ENCODE peak calls at places on chromosomes 16 and 17, in eight cellular contexts. C is endothelial cell of umbilical vein, N is H9, D is pancreas, M is DND-41, I is IMR-90, U is psoas muscle, X is hepatocyte. S is an unnamed sample.

GRCh38 chr17:64599187-64599676 is 62.9 kb downstream of the SMURF2 start:
- DNase-seq in N (peak), M (peak), X (no peak), I (no peak), U (no peak), D (no peak), C (no peak), S (no peak)

GRCh38 chr17:12624221-12624620 is 41.5 kb upstream of the MYOCD start:
- DNase-seq in X (no peak), N (no peak), I (peak), U (no peak), C (no peak), M (no peak), D (no peak), S (no peak)

GRCh38 chr16:28495098-28495793 is 803 bp downstream of the APOBR start:
- DNase-seq in N (no peak), M (peak), U (no peak), I (no peak), D (no peak), X (no peak), C (no peak), S (no peak)

GRCh38 chr16:86048221-86048620 is 149.3 kb downstream of the IRF8 start:
- DNase-seq in U (no peak), M (no peak), N (no peak), D (no peak), X (no peak), I (no peak), C (no peak), S (no peak)

GRCh38 chr16:23496826-23497542 is 13.3 kb downstream of the GGA2 start:
- DNase-seq in N (no peak), X (peak), C (peak), D (peak), M (no peak), I (peak), U (peak), S (peak)

GRCh38 chr17:44820631-44821196 is 9.4 kb downstream of the GJC1 start:
- DNase-seq in X (peak), N (no peak), M (no peak), U (no peak), C (peak), D (no peak), I (peak), S (peak)

GRCh38 chr17:66229783-66230538 is 746 bp upstream of the APOH start:
- DNase-seq in D (no peak), M (no peak), C (no peak), I (no peak), U (no peak), N (no peak), X (no peak), S (no peak)

GRCh38 chr16:55717326-55717725 is 61.5 kb downstream of the SLC6A2 start:
- DNase-seq in M (no peak), N (no peak), U (no peak), I (no peak), X (no peak), C (no peak), D (no peak), S (no peak)

GRCh38 chr16:86040496-86040895 is 141.5 kb downstream of the IRF8 start:
- DNase-seq in U (no peak), C (no peak), D (no peak), N (no peak), X (no peak), I (no peak), M (no peak), S (no peak)

GRCh38 chr17:59859444-59860025 is 33.2 kb downstream of the TUBD1 start:
- DNase-seq in X (no peak), N (no peak), I (peak), M (no peak), D (no peak), C (peak), U (no peak), S (no peak)

GRCh38 chr16:28105297-28105696 is 41.8 kb upstream of the GSG1L start:
- DNase-seq in M (no peak), U (no peak), I (no peak), D (no peak), X (no peak), C (no peak), N (no peak), S (no peak)

GRCh38 chr16:56960681-56961281 is 969 bp upstream of the CETP start:
- DNase-seq in N (no peak), M (no peak), U (no peak), C (no peak), I (peak), D (no peak), X (no peak), S (no peak)

GRCh38 chr16:71230122-71230845 is at the start of gene HYDIN:
- DNase-seq in X (peak), M (no peak), D (peak), U (peak), N (peak), I (peak), C (peak), S (peak)

GRCh38 chr17:59425085-59425901 is 93.8 kb downstream of the YPEL2 start:
- DNase-seq in I (peak), U (peak), M (no peak), N (no peak), X (peak), D (no peak), C (peak), S (no peak)

GRCh38 chr17:4301066-4301465 is 37.3 kb upstream of the ANKFY1 start:
- DNase-seq in N (no peak), I (no peak), X (no peak), D (no peak), U (no peak), M (no peak), C (no peak), S (no peak)

GRCh38 chr17:28347261-28347891 is 10.0 kb downstream of the POLDIP2 start:
- DNase-seq in U (no peak), X (no peak), N (peak), I (peak), C (no peak), M (no peak), D (peak), S (peak)

GRCh38 chr16:70576431-70577255 is 53.0 kb downstream of the SF3B3 start:
- DNase-seq in U (no peak), X (peak), M (no peak), C (peak), I (peak), N (no peak), D (no peak), S (peak)

GRCh38 chr17:48544356-48545021 is 420 bp downstream of the HOXB2 start:
- DNase-seq in U (peak), N (peak), D (peak), X (peak), I (peak), M (no peak), C (peak), S (no peak)

GRCh38 chr16:8660841-8661301 is 13.5 kb upstream of the ABAT start:
- DNase-seq in C (peak), D (peak), X (peak), M (peak), N (peak), U (peak), I (peak), S (peak)

GRCh38 chr16:70778901-70779309 is 22.1 kb downstream of the VAC14 start:
- DNase-seq in N (peak), M (no peak), X (peak), C (peak), I (peak), U (peak), D (peak), S (peak)

GRCh38 chr16:14301150-14302030 is 230.3 kb downstream of the MRTFB start:
- DNase-seq in I (no peak), N (peak), C (peak), D (peak), M (peak), X (peak), U (peak), S (peak)

GRCh38 chr16:1300664-1301476 is 8.6 kb upstream of the UBE2I start:
- DNase-seq in D (peak), C (peak), N (peak), M (peak), I (peak), X (peak), U (peak), S (no peak)

GRCh38 chr17:2025220-2025621 is at the start of gene RTN4RL1:
- DNase-seq in U (peak), I (no peak), D (peak), C (no peak), N (peak), M (peak), X (peak), S (peak)

GRCh38 chr16:30903596-30903995 is 7.2 kb downstream of the CTF1 start:
- DNase-seq in C (peak), N (no peak), X (peak), U (no peak), M (peak), I (no peak), D (no peak), S (no peak)

GRCh38 chr16:84988328-84989080 is 22.8 kb downstream of the ZDHHC7 start:
- DNase-seq in D (no peak), C (no peak), U (no peak), M (no peak), I (no peak), N (no peak), X (no peak), S (no peak)

DNA sequence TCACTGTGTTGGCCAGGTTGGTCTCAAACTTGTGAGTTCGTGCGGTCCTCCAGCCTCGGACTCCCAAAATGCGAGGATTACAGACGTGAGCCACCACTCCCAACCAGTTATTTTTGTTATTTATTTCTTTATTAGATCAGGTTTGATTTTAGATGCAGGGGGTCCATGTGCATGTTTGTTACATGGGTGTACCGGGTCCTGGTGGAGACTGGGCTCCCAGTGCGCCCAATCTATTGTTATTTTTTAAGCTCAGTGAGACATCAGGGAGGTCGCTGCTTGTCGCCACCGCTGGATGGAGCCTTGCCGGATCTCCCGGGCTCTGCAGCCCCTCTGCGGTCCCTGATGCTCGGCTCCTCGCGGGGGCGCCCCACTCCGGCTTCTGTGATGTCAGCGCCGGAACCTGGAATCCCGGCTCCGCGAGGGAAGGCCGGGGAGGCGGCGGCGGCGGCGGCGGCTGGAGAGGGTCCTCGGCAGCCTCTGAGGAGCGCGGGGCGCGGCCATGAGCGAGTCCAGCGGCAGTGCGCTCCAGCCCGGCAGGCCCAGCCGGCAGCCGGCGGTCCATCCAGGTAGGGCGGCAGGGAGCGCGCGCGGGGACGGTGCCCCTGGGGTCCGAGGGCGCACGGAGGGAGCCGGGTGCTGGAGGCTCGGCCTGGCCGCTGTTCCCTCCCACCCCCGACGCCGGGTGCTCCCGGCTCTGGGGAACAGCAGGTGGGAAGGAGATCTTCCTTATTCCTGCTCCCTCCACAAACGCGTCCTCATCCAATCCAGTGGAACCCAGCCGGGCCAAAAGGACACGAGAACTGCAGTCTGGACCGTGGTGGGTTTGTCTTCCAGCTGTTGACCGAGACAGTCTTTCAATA is at the start of gene TMC7:
- DNase-seq in I (peak), M (no peak), D (peak), U (peak), N (peak), X (peak), C (peak), S (peak)
- H3K27ac ChIP-seq in I (no peak), M (no peak), D (peak), U (peak), N (no peak), X (peak), C (peak), S (peak)

DNA sequence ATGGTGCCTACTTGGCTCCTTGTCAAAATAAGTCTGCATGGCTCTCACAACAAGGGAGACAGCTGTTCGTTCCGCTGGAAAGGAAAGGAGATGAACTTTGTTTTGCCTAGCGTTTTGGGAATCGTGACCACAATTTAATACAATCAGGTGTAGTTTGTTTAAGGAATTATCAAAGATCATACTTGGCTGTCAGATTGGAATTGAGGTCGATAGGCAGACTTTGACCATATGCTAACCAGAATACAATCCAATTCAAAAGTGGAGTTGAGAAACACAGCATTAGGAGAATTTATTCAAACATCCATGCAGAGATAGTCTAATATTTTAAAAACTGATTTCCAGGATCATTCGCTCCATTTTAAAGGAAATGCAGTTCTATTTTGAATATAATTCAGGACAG is 139.4 kb downstream of the CPPED1 start:
- DNase-seq in U (no peak), N (no peak), I (no peak), D (no peak), C (no peak), X (no peak), M (no peak), S (no peak)
- TF ChIP-seq CTCF in U (no peak), N (no peak), I (no peak), D (no peak), C (no peak), X (no peak), M (no peak), S (no peak)

GRCh38 chr16:47644166-47644565 is 183.0 kb downstream of the PHKB start:
- DNase-seq in C (peak), U (no peak), M (no peak), D (no peak), X (no peak), N (no peak), I (peak), S (peak)
- H3K27ac ChIP-seq in C (no peak), U (no peak), M (no peak), D (no peak), X (no peak), N (no peak), I (no peak), S (no peak)

GRCh38 chr17:81323083-81323369 is 27.9 kb upstream of the SLC38A10 start:
- DNase-seq in M (no peak), I (no peak), N (no peak), D (no peak), U (no peak), C (no peak), X (no peak), S (no peak)

GRCh38 chr17:81322271-81323082 is 27.4 kb upstream of the SLC38A10 start:
- DNase-seq in C (no peak), X (no peak), N (no peak), U (no peak), M (peak), I (no peak), D (peak), S (no peak)

GRCh38 chr17:81325057-81325973 is 30.2 kb upstream of the SLC38A10 start:
- DNase-seq in I (no peak), D (no peak), U (no peak), N (no peak), X (no peak), M (peak), C (no peak), S (no peak)

GRCh38 chr17:81324177-81324905 is 29.2 kb upstream of the SLC38A10 start:
- DNase-seq in N (no peak), C (no peak), M (no peak), U (no peak), I (no peak), D (no peak), X (no peak), S (no peak)

GRCh38 chr17:81323411-81323868 is 28.3 kb upstream of the SLC38A10 start:
- DNase-seq in X (no peak), N (no peak), I (no peak), C (no peak), M (no peak), D (no peak), U (no peak), S (no peak)
- TF ChIP-seq CTCF in X (no peak), N (no peak), I (no peak), C (no peak), M (no peak), D (no peak), U (no peak), S (no peak)

DNA sequence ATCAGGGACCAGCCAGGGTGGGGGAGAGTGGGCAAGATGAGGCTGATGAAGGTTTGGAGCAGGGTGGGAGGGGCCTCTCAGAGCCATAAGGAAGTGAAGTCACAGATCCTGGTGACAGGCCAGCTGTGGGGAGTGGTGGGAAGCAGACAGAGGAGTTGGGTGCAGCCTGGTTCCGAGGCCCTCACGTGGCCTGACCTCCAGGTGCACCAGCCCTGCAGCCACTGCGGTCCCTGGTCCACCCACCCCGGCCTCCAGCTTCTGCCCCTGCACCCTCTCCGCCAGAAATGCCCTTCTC is 3.9 kb upstream of the ZFPM1 start:
- DNase-seq in C (no peak), U (no peak), D (no peak), N (no peak), M (no peak), X (no peak), I (no peak), S (no peak)
- H3K27ac ChIP-seq in C (no peak), U (no peak), D (no peak), N (no peak), M (no peak), X (no peak), I (no peak), S (no peak)

DNA sequence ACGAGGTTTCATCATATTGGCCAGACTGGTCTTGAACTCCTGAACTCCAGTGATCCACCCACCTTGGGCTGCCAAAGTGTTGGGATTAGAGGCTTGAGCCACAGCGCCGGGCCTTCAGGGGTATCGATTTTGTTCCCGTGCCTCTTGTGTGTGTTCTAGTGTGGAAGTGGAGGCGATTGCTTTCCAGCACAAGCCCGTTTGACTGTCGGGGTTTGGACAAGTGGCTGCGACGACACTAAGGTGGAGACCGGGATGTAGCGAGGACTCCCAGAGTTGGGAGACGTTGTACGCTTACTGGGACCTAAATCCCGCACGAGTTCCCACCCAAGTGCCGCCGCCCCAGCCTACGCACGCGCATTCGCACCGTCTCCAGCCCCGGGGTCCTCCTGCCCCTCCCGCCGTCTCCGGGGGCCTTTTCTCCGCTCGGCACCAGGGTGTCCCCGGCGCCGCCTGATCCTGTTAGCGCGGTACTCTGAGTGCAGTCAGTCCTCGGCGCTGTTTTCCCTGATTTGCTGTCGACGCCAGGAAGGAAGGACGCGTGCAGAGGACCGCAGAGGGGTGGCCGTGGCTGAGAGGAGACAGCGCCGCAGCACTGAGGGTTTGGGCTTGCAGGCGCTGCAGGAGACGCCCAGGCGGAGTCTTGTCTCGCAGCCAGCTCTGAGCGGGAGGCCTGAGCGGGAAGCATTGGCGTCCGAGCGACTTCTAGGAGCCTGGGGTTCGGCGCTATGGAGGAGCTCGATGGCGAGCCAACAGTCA is at the start of gene NUP85:
- DNase-seq in D (peak), U (peak), C (peak), X (peak), N (peak), I (peak), M (peak), S (peak)
- TF ChIP-seq CTCF in D (no peak), U (no peak), C (no peak), X (no peak), N (no peak), I (no peak), M (no peak), S (no peak)

DNA sequence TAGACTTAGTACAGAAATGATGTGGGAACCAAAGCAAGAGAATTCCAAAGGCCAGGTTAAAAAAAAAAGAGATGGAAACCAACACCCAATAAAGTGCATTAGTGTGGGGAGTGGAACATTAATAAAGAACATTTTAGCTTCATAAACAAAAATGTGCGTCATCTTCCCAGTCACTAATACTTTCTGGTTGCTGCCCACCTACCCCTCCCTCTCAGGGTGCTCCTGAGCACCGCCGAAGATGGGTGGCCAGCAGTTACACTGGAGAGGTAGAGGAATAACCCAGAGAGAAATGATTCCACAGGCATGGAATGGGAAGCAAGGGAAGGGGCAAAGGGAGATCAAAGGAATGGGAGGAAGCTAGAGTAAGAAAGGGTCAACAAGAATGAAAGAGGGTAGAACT is 6.0 kb upstream of the CHD3 start:
- DNase-seq in M (no peak), X (peak), I (no peak), N (peak), C (peak), U (no peak), D (no peak), S (no peak)
- H3K27ac ChIP-seq in M (no peak), X (peak), I (peak), N (no peak), C (peak), U (no peak), D (peak), S (no peak)

S was measured in RWPE1.